ENCODE peak calls at places on chromosome 2, in six cellular contexts. C, B, O, I, D and V are unnamed samples.

GRCh38 chr2:241638063-241638660 is 669 bp downstream of the ATG4B start:
- DNase-seq in C (no peak), B (no peak), O (no peak), I (no peak), D (no peak), V (no peak)

GRCh38 chr2:45256867-45257641 is 247.8 kb upstream of the SIX2 start:
- DNase-seq in C (no peak), B (no peak), O (peak), I (no peak), D (peak), V (no peak)

GRCh38 chr2:107776333-107776732 is 50.4 kb upstream of the RGPD4 start:
- DNase-seq in C (no peak), B (no peak), O (no peak), I (no peak), D (no peak), V (no peak)

GRCh38 chr2:30400151-30400954 is 46.7 kb upstream of the LCLAT1 start:
- DNase-seq in C (no peak), B (no peak), O (no peak), I (no peak), D (no peak), V (no peak)

GRCh38 chr2:233075141-233075965 is 15.2 kb downstream of the INPP5D start:
- DNase-seq in C (no peak), B (no peak), O (no peak), I (no peak), D (peak), V (no peak)

GRCh38 chr2:233273120-233273519 is 21.6 kb downstream of the ATG16L1 start:
- DNase-seq in C (no peak), B (no peak), O (no peak), I (no peak), D (no peak), V (no peak)

GRCh38 chr2:183070942-183071844 is 7.4 kb upstream of the DUSP19 start:
- DNase-seq in C (peak), B (no peak), O (peak), I (no peak), D (peak), V (peak)

GRCh38 chr2:178309541-178309940 is 115.2 kb downstream of the OSBPL6 start:
- DNase-seq in C (no peak), B (no peak), O (peak), I (no peak), D (no peak), V (no peak)

GRCh38 chr2:212626371-212626918 is 87.8 kb upstream of the ERBB4 start:
- DNase-seq in C (no peak), B (no peak), O (no peak), I (no peak), D (no peak), V (no peak)

GRCh38 chr2:235291464-235291863 is 202.4 kb upstream of the AGAP1 start:
- DNase-seq in C (peak), B (no peak), O (no peak), I (no peak), D (peak), V (no peak)

GRCh38 chr2:146762786-146763185 is 1082.0 kb upstream of the ACVR2A start:
- DNase-seq in C (no peak), B (no peak), O (no peak), I (no peak), D (no peak), V (no peak)

GRCh38 chr2:148989882-148990493 is 48.5 kb upstream of the LYPD6B start:
- DNase-seq in C (peak), B (peak), O (peak), I (peak), D (peak), V (peak)

GRCh38 chr2:189444322-189444721 is 3.0 kb downstream of the WDR75 start:
- DNase-seq in C (no peak), B (no peak), O (peak), I (no peak), D (no peak), V (no peak)

GRCh38 chr2:122203523-122203922 is 448.1 kb downstream of the TSN start:
- DNase-seq in C (no peak), B (no peak), O (peak), I (no peak), D (no peak), V (no peak)

GRCh38 chr2:46095821-46096220 is 201.4 kb upstream of the EPAS1 start:
- DNase-seq in C (no peak), B (no peak), O (peak), I (no peak), D (no peak), V (no peak)

GRCh38 chr2:54673501-54673998 is 49.9 kb upstream of the EML6 start:
- DNase-seq in C (no peak), B (no peak), O (no peak), I (no peak), D (no peak), V (no peak)

GRCh38 chr2:23658466-23658942 is 268.4 kb downstream of the ATAD2B start:
- DNase-seq in C (no peak), B (no peak), O (peak), I (no peak), D (peak), V (no peak)

GRCh38 chr2:25043241-25043867 is 1.5 kb downstream of the EFR3B start:
- DNase-seq in C (peak), B (peak), O (peak), I (no peak), D (no peak), V (no peak)

GRCh38 chr2:7825591-7826312 is 856.1 kb upstream of the ID2 start:
- DNase-seq in C (peak), B (no peak), O (peak), I (peak), D (peak), V (no peak)

GRCh38 chr2:37560241-37560848 is 111.1 kb downstream of the CDC42EP3 start:
- DNase-seq in C (no peak), B (no peak), O (no peak), I (no peak), D (no peak), V (no peak)

GRCh38 chr2:63023444-63023843 is 27.2 kb upstream of the OTX1 start:
- DNase-seq in C (peak), B (peak), O (peak), I (peak), D (peak), V (peak)

GRCh38 chr2:85291425-85292023 is 36.3 kb downstream of the TGOLN2 start:
- DNase-seq in C (no peak), B (no peak), O (no peak), I (no peak), D (no peak), V (no peak)

GRCh38 chr2:41129988-41130387 is 678.1 kb upstream of the SLC8A1 start:
- DNase-seq in C (no peak), B (no peak), O (no peak), I (no peak), D (no peak), V (no peak)

GRCh38 chr2:113234721-113235346 is 43.9 kb downstream of the PAX8 start:
- DNase-seq in C (no peak), B (no peak), O (peak), I (no peak), D (no peak), V (peak)

GRCh38 chr2:219713110-219713509 is 85.7 kb downstream of the SLC4A3 start:
- DNase-seq in C (peak), B (peak), O (peak), I (no peak), D (peak), V (peak)

GRCh38 chr2:10486601-10487079 is 38.5 kb upstream of the ODC1 start:
- DNase-seq in C (no peak), B (no peak), O (no peak), I (no peak), D (peak), V (no peak)

GRCh38 chr2:120606280-120606679 is 129.4 kb upstream of the GLI2 start:
- DNase-seq in C (no peak), B (no peak), O (no peak), I (no peak), D (no peak), V (no peak)

GRCh38 chr2:25976884-25977741 is 5.2 kb downstream of the KIF3C start:
- DNase-seq in C (peak), B (peak), O (no peak), I (no peak), D (no peak), V (no peak)

GRCh38 chr2:53130441-53130943 is 637.1 kb upstream of the CHAC2 start:
- DNase-seq in C (no peak), B (no peak), O (peak), I (no peak), D (no peak), V (no peak)

GRCh38 chr2:23562143-23562542 is 177.2 kb downstream of the KLHL29 start:
- DNase-seq in C (no peak), B (no peak), O (no peak), I (no peak), D (no peak), V (no peak)

GRCh38 chr2:235017441-235017840 is 65.6 kb downstream of the SH3BP4 start:
- DNase-seq in C (no peak), B (peak), O (no peak), I (no peak), D (no peak), V (no peak)

GRCh38 chr2:80462654-80463053 is 158.1 kb upstream of the LRRTM1 start:
- DNase-seq in C (no peak), B (no peak), O (no peak), I (no peak), D (no peak), V (no peak)

GRCh38 chr2:191155608-191156071 is 4.8 kb upstream of the STAT4 start:
- DNase-seq in C (peak), B (peak), O (peak), I (no peak), D (no peak), V (peak)

GRCh38 chr2:227154976-227155375 is 9.0 kb downstream of the COL4A4 start:
- DNase-seq in C (peak), B (no peak), O (peak), I (no peak), D (no peak), V (no peak)

GRCh38 chr2:25700221-25700660 is 26.9 kb upstream of the DTNB start:
- DNase-seq in C (peak), B (peak), O (peak), I (no peak), D (peak), V (peak)

GRCh38 chr2:85772019-85772745 is 18.4 kb downstream of the ATOH8 start:
- DNase-seq in C (peak), B (peak), O (peak), I (no peak), D (peak), V (no peak)

GRCh38 chr2:130798472-130799221 is 38.1 kb upstream of the ARHGEF4 start:
- DNase-seq in C (no peak), B (peak), O (no peak), I (no peak), D (no peak), V (no peak)

GRCh38 chr2:32009479-32010256 is 1.1 kb downstream of the MEMO1 start:
- DNase-seq in C (peak), B (peak), O (no peak), I (no peak), D (no peak), V (peak)

GRCh38 chr2:241813806-241814570 is 5.0 kb downstream of the NEU4 start:
- DNase-seq in C (no peak), B (peak), O (no peak), I (peak), D (no peak), V (no peak)

DNA sequence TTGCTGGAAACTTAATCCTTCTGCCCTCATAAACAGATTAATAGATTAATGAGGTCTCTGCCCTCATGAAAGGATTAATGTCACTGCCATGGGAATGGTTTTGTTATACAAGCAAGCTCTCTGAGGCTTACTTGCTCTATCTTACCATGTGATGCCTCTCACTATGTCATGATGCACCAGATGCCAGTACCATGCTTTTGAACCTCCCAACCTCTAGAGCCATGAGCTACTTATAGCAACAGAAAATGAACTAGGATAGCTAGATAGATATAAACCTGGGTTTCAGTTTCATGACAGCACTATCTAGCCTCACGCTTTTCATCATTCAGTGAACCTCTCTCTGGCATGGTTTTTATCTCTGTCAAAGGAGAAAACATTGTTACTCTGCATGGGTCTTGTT is 371.6 kb upstream of the LRP1B start:
- DNase-seq in C (no peak), B (no peak), O (no peak), I (no peak), D (no peak), V (no peak)
- TF ChIP-seq SMC3 in C (no peak), B (no peak), O (no peak), I (no peak), D (no peak), V (no peak)

GRCh38 chr2:128645631-128646030 is 327.0 kb upstream of the HS6ST1 start:
- DNase-seq in C (no peak), B (no peak), O (no peak), I (no peak), D (no peak), V (no peak)

GRCh38 chr2:128646691-128647090 is 328.0 kb upstream of the HS6ST1 start:
- DNase-seq in C (no peak), B (no peak), O (no peak), I (no peak), D (no peak), V (no peak)

GRCh38 chr2:128644745-128645256 is 326.1 kb upstream of the HS6ST1 start:
- DNase-seq in C (no peak), B (no peak), O (no peak), I (no peak), D (no peak), V (no peak)

GRCh38 chr2:128644156-128644555 is 325.5 kb upstream of the HS6ST1 start:
- DNase-seq in C (no peak), B (no peak), O (no peak), I (no peak), D (no peak), V (no peak)

DNA sequence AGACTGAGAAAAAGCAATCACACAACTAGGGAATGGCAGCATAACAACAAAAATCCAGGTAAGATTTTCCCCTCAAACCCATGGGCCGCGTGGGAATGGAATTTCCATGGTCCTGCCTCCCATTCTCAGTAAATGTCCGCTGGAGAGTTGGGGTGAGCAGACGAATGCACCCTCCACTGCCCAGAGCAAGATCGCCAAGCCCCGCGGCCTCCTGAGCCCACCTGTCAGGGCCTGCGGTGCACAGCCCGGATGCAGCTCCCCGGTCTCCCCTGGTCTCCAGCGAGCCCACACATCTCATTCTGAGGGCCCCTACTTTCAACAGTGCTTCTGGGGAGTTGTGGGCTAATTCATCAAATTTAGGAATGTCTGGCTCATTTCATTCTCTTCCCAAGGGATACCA is 327.4 kb upstream of the HS6ST1 start:
- DNase-seq in C (no peak), B (no peak), O (no peak), I (no peak), D (no peak), V (no peak)
- TF ChIP-seq SMC3 in C (no peak), B (no peak), O (no peak), I (no peak), D (no peak), V (no peak)

GRCh38 chr2:104863585-104864279 is 9.8 kb downstream of the POU3F3 start:
- DNase-seq in C (no peak), B (no peak), O (no peak), I (no peak), D (no peak), V (no peak)
- TF ChIP-seq SMC3 in C (no peak), B (no peak), O (no peak), I (no peak), D (no peak), V (no peak)

DNA sequence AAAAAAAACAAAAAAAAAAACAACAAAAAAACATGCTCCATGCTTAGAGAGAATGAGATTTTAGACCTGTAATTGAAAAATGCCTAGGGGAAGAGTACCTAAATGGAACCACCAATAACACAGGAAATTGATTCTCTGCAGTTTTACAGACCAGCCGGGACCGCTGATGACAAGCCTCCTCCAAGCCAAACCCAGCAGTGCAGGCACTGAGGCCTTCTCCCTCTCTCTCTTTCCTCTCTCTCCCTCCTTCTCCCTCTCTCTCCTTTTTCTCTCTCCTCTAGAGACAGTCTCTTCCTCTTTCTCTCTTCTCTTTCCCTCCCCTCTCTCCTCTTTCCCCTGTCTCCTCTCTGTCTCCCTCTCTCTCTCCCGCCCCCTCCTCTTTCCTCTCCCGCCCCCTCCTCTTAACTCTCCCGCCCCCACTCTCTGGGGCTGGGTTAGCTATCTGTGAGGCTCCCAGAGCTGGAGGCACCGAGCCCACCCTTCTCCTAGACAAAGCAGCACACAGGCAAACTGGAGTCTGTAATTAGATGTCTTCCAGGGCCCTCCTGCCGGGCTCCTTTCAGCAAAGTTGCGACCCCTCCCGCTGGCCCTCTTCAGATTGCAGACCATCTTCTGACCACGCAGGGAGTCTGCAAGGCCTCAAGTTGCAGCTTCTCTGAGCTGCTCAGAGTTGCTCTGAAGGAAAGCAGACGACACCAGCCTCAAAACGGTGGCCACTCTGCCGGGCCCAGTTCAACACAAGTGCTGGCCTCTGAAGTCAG is 228.7 kb upstream of the COPS8 start:
- DNase-seq in C (no peak), B (no peak), O (no peak), I (no peak), D (no peak), V (no peak)
- TF ChIP-seq SMC3 in C (no peak), B (no peak), O (no peak), I (no peak), D (no peak), V (no peak)

DNA sequence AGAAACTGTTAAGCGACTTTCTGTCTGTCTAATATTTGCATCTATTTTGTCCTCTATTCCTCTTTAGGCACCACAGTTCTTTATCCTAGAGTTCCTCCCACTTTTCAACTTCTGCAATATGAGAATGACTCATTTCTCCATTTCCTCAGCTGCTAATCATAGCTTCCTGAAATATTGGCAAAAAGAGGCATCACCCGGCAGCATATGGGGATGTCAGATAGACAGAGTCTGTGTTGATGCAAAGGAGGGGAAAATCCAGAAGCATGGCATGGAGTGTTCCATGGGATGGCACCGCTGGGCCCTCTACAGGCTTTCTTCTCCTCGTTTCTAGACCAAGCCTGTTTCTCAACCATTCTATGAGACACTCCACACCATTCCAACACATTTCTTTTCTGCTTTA is 93.4 kb downstream of the DOCK10 start:
- DNase-seq in C (no peak), B (no peak), O (peak), I (no peak), D (no peak), V (no peak)
- TF ChIP-seq SMC3 in C (no peak), B (no peak), O (no peak), I (no peak), D (no peak), V (no peak)

GRCh38 chr2:101124684-101125366 is 26.4 kb downstream of the TBC1D8 start:
- DNase-seq in C (peak), B (no peak), O (peak), I (no peak), D (peak), V (no peak)
- TF ChIP-seq SMC3 in C (no peak), B (no peak), O (no peak), I (no peak), D (no peak), V (no peak)

DNA sequence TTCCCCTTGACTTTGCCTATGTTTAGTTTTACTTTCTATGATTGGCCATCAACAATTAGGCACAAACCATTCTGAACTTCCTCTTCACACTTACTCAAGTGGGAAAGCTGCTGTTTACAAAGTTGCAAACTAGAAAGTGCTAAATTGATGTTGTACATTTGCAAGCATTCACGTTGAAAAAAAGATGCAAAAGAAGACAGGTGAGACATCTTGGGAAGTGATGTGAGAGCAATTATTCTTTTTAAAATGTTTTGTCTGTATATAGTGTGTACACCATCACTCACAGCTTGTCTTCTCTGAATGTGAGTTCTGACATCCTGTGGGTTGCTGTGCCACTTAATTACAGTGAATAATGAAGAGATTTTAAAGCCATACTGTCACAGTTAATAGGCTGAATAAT is 874.1 kb upstream of the LRATD1 start:
- DNase-seq in C (no peak), B (no peak), O (no peak), I (peak), D (no peak), V (no peak)
- TF ChIP-seq SMC3 in C (no peak), B (no peak), O (no peak), I (no peak), D (no peak), V (no peak)

GRCh38 chr2:128543036-128543435 is 224.4 kb upstream of the HS6ST1 start:
- DNase-seq in C (no peak), B (no peak), O (no peak), I (no peak), D (no peak), V (no peak)

GRCh38 chr2:128545829-128546228 is 227.2 kb upstream of the HS6ST1 start:
- DNase-seq in C (no peak), B (no peak), O (no peak), I (no peak), D (no peak), V (no peak)

GRCh38 chr2:128544321-128545037 is 225.8 kb upstream of the HS6ST1 start:
- DNase-seq in C (no peak), B (no peak), O (no peak), I (no peak), D (no peak), V (no peak)

GRCh38 chr2:128545085-128545484 is 226.4 kb upstream of the HS6ST1 start:
- DNase-seq in C (no peak), B (no peak), O (no peak), I (no peak), D (no peak), V (no peak)

GRCh38 chr2:128543646-128544045 is 225.0 kb upstream of the HS6ST1 start:
- DNase-seq in C (no peak), B (no peak), O (no peak), I (no peak), D (no peak), V (no peak)
- TF ChIP-seq SMC3 in C (no peak), B (no peak), O (no peak), I (no peak), D (no peak), V (no peak)